ENCODE peak calls at places on chromosomes 12 and 14, in five cellular contexts. V is WTC11, C is HEK293T, T is GM12878, P is HepG2. K is an unnamed sample.

GRCh38 chr12:128586630-128587029 is 237.1 kb downstream of the SLC15A4 start:
- DNase-seq in V (no peak), C (no peak), T (no peak), P (no peak), K (no peak)

GRCh38 chr14:48546996-48547395 is 871.6 kb upstream of the MDGA2 start:
- DNase-seq in V (no peak), C (no peak), T (no peak), P (no peak), K (no peak)

GRCh38 chr12:112309797-112310196 is 72.4 kb downstream of the HECTD4 start:
- DNase-seq in V (no peak), C (no peak), T (no peak), P (no peak), K (no peak)

GRCh38 chr12:125493704-125494308 is 428.6 kb downstream of the AACS start:
- DNase-seq in V (no peak), C (no peak), T (no peak), P (no peak), K (no peak)

GRCh38 chr12:119870462-119870861 is 6.7 kb downstream of the CIT start:
- DNase-seq in V (no peak), C (no peak), T (no peak), P (no peak), K (no peak)

GRCh38 chr12:124919646-124920352 is 5.3 kb upstream of the UBC start:
- DNase-seq in V (no peak), C (no peak), T (peak), P (no peak), K (no peak)

GRCh38 chr12:120140603-120141002 is 24.1 kb upstream of the RAB35 start:
- DNase-seq in V (no peak), C (no peak), T (no peak), P (no peak), K (no peak)

GRCh38 chr12:118536306-118536900 is 160.0 kb downstream of the SUDS3 start:
- DNase-seq in V (no peak), C (no peak), T (no peak), P (no peak), K (no peak)

DNA sequence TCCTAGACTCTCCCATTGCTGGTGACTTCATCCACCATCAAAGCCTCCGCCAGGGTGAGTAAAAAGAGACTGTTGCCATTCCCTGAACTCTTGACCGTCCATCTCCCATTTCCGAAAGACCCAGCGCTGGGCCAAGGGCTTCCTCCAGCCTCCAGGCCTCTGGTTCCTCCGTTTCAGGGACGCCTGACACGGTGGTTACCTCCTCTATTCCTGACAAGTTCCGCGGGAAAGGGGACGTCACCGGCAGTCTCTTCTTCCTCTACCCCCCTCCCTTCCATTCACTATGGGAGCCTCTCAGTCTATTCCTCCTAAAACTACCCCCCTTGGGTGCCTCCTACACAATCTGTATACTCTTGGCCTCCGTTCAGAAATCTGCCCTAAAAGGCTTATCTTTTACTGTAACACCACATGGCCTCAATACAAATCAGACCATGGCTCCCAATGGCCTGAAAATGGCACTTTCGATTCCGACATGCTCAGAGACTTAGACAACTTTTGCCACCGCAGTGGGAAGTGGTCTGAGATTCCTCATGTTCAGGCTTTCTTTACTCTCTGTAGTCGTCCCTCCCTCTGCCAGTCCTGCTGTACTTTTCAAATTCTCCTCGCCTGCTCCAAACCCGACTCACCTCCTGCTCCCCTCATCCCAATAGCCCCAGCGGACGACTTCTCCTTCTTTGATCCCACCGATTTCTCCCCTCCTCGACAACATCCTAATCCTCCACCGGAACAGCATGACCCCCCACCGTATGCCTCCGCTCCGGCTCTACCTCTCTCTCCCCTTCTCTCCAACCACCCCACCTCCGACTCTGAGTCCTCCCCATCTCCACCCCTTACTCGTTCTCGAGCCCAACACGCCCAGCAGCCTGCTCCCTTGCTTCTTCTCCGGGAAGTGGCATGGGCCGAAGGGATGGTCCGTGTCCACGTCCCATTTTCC is 70.4 kb downstream of the MOK start:
- DNase-seq in V (no peak), C (no peak), T (no peak), P (no peak), K (no peak)
- TF ChIP-seq SP1 in V (no peak), C (no peak), T (no peak), P (no peak), K (no peak)

DNA sequence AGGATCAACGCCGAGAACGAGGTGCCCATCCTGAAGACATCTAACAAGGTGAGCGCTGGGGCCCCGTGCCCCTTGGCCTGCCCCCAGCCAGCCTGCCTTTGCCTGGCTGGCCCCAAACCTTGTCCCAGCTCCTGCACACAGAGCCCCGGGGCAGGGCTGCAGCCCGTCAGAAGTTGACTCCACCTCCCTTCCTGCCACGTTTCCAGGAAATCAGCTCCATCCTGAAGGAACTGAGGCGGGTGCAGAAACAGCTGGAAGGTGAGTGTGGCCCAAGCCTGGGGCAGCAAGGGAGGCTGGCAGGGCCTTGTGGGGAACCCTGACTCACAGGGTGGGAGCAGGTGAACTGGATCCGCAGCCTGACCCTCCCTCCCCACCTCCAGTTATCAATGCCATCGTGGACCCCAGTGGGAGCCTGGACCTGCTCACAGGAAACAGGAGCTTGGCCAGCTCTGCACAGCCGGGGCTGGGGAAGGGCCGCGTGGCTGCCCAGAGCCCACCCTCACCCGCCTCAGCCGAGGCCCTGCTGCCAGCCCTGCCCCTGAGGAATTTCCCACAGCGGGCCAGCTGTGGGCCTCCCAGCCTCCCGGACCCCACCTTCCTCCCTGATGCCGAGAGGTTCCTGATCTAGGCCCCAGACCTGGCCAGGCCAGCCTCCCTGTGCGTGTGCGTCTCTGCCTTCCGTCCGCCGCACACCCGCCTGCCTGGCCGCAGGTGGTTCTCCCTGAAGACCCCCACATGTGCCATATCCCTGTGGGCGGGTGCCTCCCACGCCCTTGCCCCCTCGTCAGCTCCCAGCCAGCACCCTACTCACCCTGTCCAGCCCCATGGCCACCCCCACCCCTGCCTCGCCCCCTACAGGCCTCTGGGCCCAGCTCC is 29.5 kb downstream of the CEP170B start:
- DNase-seq in V (no peak), C (no peak), T (no peak), P (no peak), K (no peak)
- TF ChIP-seq SP1 in V (no peak), C (no peak), T (no peak), P (no peak), K (no peak)

GRCh38 chr12:499837-500458 is 40.2 kb downstream of the B4GALNT3 start:
- DNase-seq in V (no peak), C (no peak), T (no peak), P (no peak), K (no peak)

GRCh38 chr12:497501-498160 is 37.9 kb downstream of the B4GALNT3 start:
- DNase-seq in V (no peak), C (no peak), T (no peak), P (no peak), K (no peak)

GRCh38 chr12:495466-495865 is 35.7 kb downstream of the B4GALNT3 start:
- DNase-seq in V (no peak), C (no peak), T (no peak), P (no peak), K (no peak)

GRCh38 chr12:501722-502447 is 42.1 kb downstream of the B4GALNT3 start:
- DNase-seq in V (no peak), C (no peak), T (no peak), P (no peak), K (no peak)

GRCh38 chr12:496736-497135 is 37.0 kb downstream of the B4GALNT3 start:
- DNase-seq in V (no peak), C (no peak), T (no peak), P (no peak), K (no peak)
- TF ChIP-seq SP1 in V (no peak), C (no peak), T (no peak), P (no peak), K (no peak)

GRCh38 chr12:88782357-88782756 is 202.1 kb upstream of the KITLG start:
- DNase-seq in V (no peak), C (no peak), T (no peak), P (no peak), K (no peak)
- TF ChIP-seq SP1 in V (no peak), C (no peak), T (no peak), P (no peak), K (no peak)

DNA sequence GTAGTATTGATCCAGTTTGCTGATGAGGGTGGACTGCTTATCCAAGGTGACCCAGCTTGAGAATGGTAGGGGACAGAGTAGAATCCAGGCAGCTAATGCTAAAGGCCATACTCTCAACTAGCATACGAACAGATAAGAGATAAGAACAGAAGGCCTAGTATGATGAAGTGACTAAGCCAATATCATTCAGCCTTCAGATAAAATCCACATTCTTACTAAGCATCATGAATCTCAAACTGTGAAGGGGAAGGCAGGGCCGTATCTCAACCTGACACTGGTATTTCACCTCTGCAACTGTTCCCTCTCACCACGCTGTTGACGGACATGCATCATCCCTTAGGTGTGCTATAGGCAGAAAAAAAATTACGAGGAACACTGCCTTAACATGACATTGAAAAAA is 8.1 kb upstream of the CKAP4 start:
- DNase-seq in V (no peak), C (no peak), T (no peak), P (no peak), K (no peak)
- TF ChIP-seq SP1 in V (no peak), C (no peak), T (no peak), P (no peak), K (no peak)

GRCh38 chr12:6698352-6699046 is 2.1 kb downstream of the PIANP start:
- DNase-seq in V (no peak), C (no peak), T (no peak), P (no peak), K (no peak)

GRCh38 chr12:6697584-6698351 is 2.8 kb downstream of the PIANP start:
- DNase-seq in V (peak), C (peak), T (no peak), P (peak), K (peak)

GRCh38 chr12:6694701-6695100 is 5.5 kb upstream of the ZNF384 start:
- DNase-seq in V (no peak), C (no peak), T (no peak), P (no peak), K (no peak)

GRCh38 chr12:6695313-6696045 is 5.1 kb downstream of the PIANP start:
- DNase-seq in V (no peak), C (no peak), T (no peak), P (no peak), K (no peak)

DNA sequence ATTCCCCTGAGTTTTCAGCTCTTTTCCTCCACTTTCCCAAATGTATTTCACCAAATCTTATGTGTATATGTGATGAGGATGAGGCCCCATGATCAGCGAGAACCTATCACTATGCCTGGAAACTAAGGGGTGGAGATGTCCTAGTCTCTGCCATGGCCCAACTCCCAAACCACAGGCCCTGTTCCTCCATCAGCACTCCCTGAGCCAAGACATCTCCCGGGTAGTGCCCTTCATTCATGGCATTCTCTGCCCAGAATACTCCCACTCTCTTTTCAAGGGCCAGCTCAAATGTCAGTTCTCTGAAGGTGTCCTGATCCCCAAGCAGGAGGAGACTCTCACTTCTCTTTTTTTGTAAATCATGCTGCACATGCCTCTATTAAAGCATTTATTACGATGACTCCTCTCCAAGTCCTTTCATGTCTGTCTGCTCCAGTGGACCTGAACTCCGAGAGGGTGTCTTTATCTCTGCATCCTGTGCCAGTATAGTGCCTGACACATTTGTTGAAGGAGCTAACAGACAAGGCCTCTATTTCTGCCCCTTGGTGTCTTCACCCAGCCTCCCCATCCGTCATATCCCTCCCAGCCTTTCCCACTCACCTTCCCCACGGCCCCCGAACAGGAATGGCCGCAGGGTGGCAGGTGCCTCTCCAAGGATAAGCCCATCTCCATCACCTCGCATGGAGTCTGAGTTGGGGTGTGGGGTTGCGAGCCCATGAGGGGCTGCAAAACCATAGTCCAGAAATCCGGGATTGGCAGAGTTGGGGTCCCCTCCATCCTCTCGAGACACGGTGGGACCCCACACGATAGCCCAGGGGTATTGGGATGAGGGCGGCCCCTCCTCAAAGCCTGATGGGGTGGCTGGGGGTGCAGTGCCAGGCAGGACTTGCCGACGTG is 3.7 kb downstream of the PIANP start:
- DNase-seq in V (no peak), C (no peak), T (peak), P (no peak), K (no peak)
- TF ChIP-seq SP1 in V (no peak), C (no peak), T (no peak), P (no peak), K (no peak)

GRCh38 chr12:29533815-29534489 is 36.5 kb upstream of the OVCH1 start:
- DNase-seq in V (no peak), C (no peak), T (no peak), P (no peak), K (no peak)
- TF ChIP-seq SP1 in V (no peak), C (no peak), T (no peak), P (no peak), K (no peak)